ENCODE peak calls at places on chromosome 6, in eight cellular contexts. C, G, N, D, M, L, J and S are unnamed samples.

GRCh38 chr6:125393449-125393858 is 91.7 kb upstream of the HDDC2 start:
- DNase-seq in C (no peak), G (no peak), N (no peak), D (no peak), M (no peak), L (no peak), J (no peak), S (no peak)

GRCh38 chr6:6674872-6675271 is 86.4 kb downstream of the LY86 start:
- DNase-seq in C (no peak), G (no peak), N (no peak), D (no peak), M (no peak), L (no peak), J (peak; percentile 50), S (peak; percentile 30)

GRCh38 chr6:149493697-149494334 is 9.0 kb upstream of the ZC3H12D start:
- DNase-seq in C (no peak), G (no peak), N (no peak), D (peak; percentile 63), M (no peak), L (no peak), J (no peak), S (peak; percentile 15)

GRCh38 chr6:43505718-43506117 is 4.4 kb downstream of the LRRC73 start:
- DNase-seq in C (no peak), G (no peak), N (no peak), D (no peak), M (no peak), L (no peak), J (no peak), S (no peak)

GRCh38 chr6:35687658-35688604 is 784 bp downstream of the FKBP5 start:
- DNase-seq in C (peak; percentile 54), G (peak; percentile 69), N (peak; percentile 48), D (peak; percentile 74), M (peak; percentile 66), L (peak; percentile 58), J (peak; percentile 79), S (peak; percentile 67)

GRCh38 chr6:118913161-118913560 is 19.2 kb downstream of the ASF1A start:
- DNase-seq in C (no peak), G (no peak), N (no peak), D (no peak), M (no peak), L (no peak), J (no peak), S (no peak)

GRCh38 chr6:133392641-133393040 is 151.5 kb downstream of the EYA4 start:
- DNase-seq in C (no peak), G (no peak), N (peak; percentile 4), D (no peak), M (no peak), L (peak; percentile 1), J (no peak), S (no peak)

GRCh38 chr6:115721564-115721963 is 339.1 kb downstream of the FRK start:
- DNase-seq in C (no peak), G (no peak), N (no peak), D (no peak), M (no peak), L (no peak), J (no peak), S (no peak)

GRCh38 chr6:170091639-170092579 is 199.0 kb downstream of the DLL1 start:
- DNase-seq in C (no peak), G (peak; percentile 13), N (no peak), D (no peak), M (peak; percentile 12), L (no peak), J (no peak), S (no peak)

GRCh38 chr6:47261191-47261590 is 48.5 kb downstream of the TNFRSF21 start:
- DNase-seq in C (no peak), G (no peak), N (no peak), D (no peak), M (no peak), L (no peak), J (no peak), S (no peak)

GRCh38 chr6:154996841-154997311 is 1.8 kb downstream of the TIAM2 start:
- DNase-seq in C (no peak), G (no peak), N (no peak), D (no peak), M (no peak), L (no peak), J (no peak), S (peak; percentile 90)

GRCh38 chr6:8941578-8941977 is 506.2 kb upstream of the SLC35B3 start:
- DNase-seq in C (no peak), G (peak; percentile 45), N (no peak), D (no peak), M (no peak), L (no peak), J (no peak), S (no peak)

GRCh38 chr6:137795510-137795909 is 71.5 kb upstream of the TNFAIP3 start:
- DNase-seq in C (no peak), G (no peak), N (no peak), D (no peak), M (no peak), L (no peak), J (no peak), S (no peak)

GRCh38 chr6:161436106-161436876 is 162.4 kb upstream of the AGPAT4 start:
- DNase-seq in C (no peak), G (no peak), N (no peak), D (no peak), M (no peak), L (no peak), J (no peak), S (peak; percentile 28)

GRCh38 chr6:161437851-161438250 is 164.0 kb upstream of the AGPAT4 start:
- DNase-seq in C (no peak), G (no peak), N (no peak), D (no peak), M (no peak), L (no peak), J (no peak), S (peak; percentile 45)

GRCh38 chr6:161434331-161434730 is 160.5 kb upstream of the AGPAT4 start:
- DNase-seq in C (no peak), G (no peak), N (peak; percentile 53), D (no peak), M (no peak), L (peak; percentile 48), J (no peak), S (peak; percentile 48)

GRCh38 chr6:161434921-161435411 is 161.1 kb upstream of the AGPAT4 start:
- DNase-seq in C (no peak), G (no peak), N (peak; percentile 98), D (no peak), M (no peak), L (peak; percentile 99), J (no peak), S (peak; percentile 83)

DNA sequence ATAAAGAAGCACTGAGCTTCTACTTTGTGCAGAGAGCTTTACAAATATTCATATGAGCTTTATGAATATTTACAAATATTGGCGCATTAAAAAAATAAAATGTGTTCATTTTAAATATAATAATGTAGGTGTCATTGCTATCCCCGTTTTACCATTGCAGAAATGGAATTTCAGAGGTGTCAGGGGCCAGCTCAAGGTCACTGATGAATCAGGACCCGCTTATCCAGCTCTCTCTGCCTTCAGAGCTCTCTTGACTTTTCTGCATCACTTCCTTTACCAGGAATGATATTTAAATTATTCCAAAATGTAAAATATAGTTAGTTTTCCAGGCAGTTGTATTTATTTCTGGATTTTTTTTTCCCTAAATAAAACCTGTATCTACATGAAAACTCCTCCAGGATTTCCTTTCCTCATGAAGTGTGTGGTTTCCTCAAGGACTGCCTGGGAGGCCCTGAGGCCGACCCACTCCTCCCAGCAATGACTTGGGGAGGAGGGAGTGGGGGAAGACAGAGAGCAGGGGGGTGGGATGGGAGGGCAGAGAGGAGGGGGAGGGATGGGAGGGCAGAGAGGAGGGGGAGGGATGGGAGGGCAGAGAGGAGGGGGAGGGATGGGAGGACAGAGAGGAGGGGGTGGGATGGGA is 161.7 kb upstream of the AGPAT4 start:
- DNase-seq in C (no peak), G (no peak), N (peak; percentile 52), D (no peak), M (no peak), L (no peak), J (no peak), S (no peak)
- H3K4me3 ChIP-seq in C (no peak overlapping the region), G (no peak overlapping the region), N (peak overlapping the region; percentile 30), D (no peak overlapping the region), M (no peak overlapping the region), L (no peak overlapping the region), J (no peak overlapping the region), S (no peak overlapping the region)

GRCh38 chr6:151196571-151196970 is 43.2 kb upstream of the AKAP12 start:
- DNase-seq in C (peak; percentile 79), G (no peak), N (peak; percentile 89), D (peak; percentile 39), M (peak; percentile 75), L (peak; percentile 90), J (no peak), S (no peak)

GRCh38 chr6:151199976-151200375 is 39.8 kb upstream of the AKAP12 start:
- DNase-seq in C (no peak), G (no peak), N (no peak), D (no peak), M (no peak), L (no peak), J (no peak), S (no peak)

DNA sequence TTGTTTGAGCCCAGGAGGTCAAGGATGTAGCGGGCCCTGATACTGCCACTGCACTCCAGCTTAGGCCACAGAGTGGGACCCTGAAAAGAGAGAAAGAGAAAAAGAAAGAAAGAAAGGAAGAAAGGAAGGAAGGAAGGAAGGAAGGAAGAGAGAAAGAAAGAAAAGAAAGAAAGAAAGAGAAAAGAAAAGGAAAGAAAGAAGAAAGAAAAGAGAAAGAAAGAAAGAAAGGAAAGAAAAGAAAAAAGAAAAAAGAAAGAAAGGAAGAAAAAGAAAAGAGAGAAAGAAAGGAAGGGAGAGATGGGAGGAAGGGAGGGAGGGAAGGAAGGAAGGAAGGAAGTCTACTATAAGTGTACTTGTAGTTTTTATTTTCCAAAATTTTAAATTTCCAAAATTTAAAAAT is 42.2 kb upstream of the AKAP12 start:
- DNase-seq in C (no peak), G (no peak), N (no peak), D (no peak), M (no peak), L (no peak), J (no peak), S (no peak)
- TF ChIP-seq CTCF in C (no peak), G (no peak), N (no peak), D (no peak), M (no peak), L (no peak), J (no peak), S (no peak)

DNA sequence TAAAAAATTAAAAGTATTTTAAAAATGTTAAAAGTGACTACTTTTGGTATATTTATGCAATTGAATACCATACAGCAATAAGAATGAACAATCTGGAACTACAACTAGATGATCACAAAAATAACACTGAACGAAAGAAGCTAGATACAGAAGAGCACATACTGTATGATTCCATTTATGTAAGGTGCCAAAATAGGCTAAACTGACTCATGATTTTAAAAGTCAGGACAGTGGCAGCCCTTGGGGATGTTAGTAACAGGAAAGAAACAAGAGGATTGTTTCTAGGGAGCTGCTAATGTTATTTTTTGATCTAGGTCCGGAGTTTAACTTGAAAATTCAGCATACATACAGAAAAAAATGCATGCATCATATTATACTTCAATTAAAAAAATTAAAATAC is 42.3 kb downstream of the KIF13A start:
- DNase-seq in C (no peak), G (no peak), N (peak; percentile 40), D (no peak), M (no peak), L (peak; percentile 64), J (no peak), S (peak; percentile 15)
- H3K4me3 ChIP-seq in C (no peak overlapping the region), G (no peak overlapping the region), N (no peak overlapping the region), D (no peak overlapping the region), M (no peak overlapping the region), L (no peak overlapping the region), J (no peak overlapping the region), S (no peak overlapping the region)

GRCh38 chr6:91480397-91480796 is 893.5 kb upstream of the MAP3K7 start:
- DNase-seq in C (no peak), G (no peak), N (no peak), D (no peak), M (no peak), L (no peak), J (no peak), S (no peak)
- TF ChIP-seq CTCF in C (no peak), G (no peak), N (no peak), D (no peak), M (no peak), L (no peak), J (no peak), S (no peak)